ENCODE peak calls at places on chromosomes 12 and 14, in seven cellular contexts. I is IMR-90, X is mesendoderm, V is neuronal stem cell, M is H9, G is trophoblast cell, B is H1. P is an unnamed sample.

GRCh38 chr12:106252056-106252455 is 4.2 kb upstream of the CKAP4 start:
- DNase-seq in I (no peak), V (no peak), M (no peak), X (no peak), B (no peak), G (no peak), P (no peak)

GRCh38 chr12:108734200-108734906 is 3.0 kb upstream of the CORO1C start:
- DNase-seq in B (no peak), V (no peak), I (peak), M (peak), G (peak), X (peak), P (peak)

GRCh38 chr12:27667540-27667939 is 28.7 kb upstream of the REP15 start:
- DNase-seq in G (no peak), V (no peak), X (no peak), I (peak), B (no peak), M (no peak), P (peak)

GRCh38 chr14:54762296-54762695 is 140.3 kb downstream of the GCH1 start:
- DNase-seq in X (no peak), M (no peak), G (no peak), I (peak), V (no peak), B (no peak), P (no peak)

GRCh38 chr14:94532462-94532861 is 23.2 kb upstream of the SERPINA12 start:
- DNase-seq in X (no peak), I (no peak), M (no peak), B (no peak), G (no peak), V (no peak), P (no peak)

GRCh38 chr14:64736271-64737131 is 32.3 kb downstream of the PLEKHG3 start:
- DNase-seq in B (no peak), I (no peak), M (peak), X (peak), V (no peak), G (no peak), P (no peak)

GRCh38 chr14:79992799-79993198 is 218.5 kb downstream of the DIO2 start:
- DNase-seq in X (peak), B (peak), G (no peak), V (no peak), I (no peak), M (peak), P (peak)

GRCh38 chr12:111298583-111299436 is 70.1 kb downstream of the PHETA1 start:
- DNase-seq in B (peak), V (peak), G (peak), X (peak), M (peak), I (peak), P (peak)

GRCh38 chr14:61661471-61661988 is 33.8 kb upstream of the HIF1A start:
- DNase-seq in V (no peak), B (no peak), G (peak), X (no peak), M (no peak), I (peak), P (peak)

GRCh38 chr12:52037248-52037861 is 13.9 kb upstream of the NR4A1 start:
- DNase-seq in V (no peak), G (peak), M (peak), B (no peak), X (peak), I (peak), P (peak)

GRCh38 chr14:55846852-55847471 is 267.0 kb downstream of the KTN1 start:
- DNase-seq in X (no peak), V (no peak), M (no peak), B (no peak), G (peak), I (peak), P (peak)

GRCh38 chr14:101960225-101960624 is 4.1 kb upstream of the DYNC1H1 start:
- DNase-seq in B (no peak), I (no peak), G (peak), X (peak), V (no peak), M (peak), P (peak)

GRCh38 chr12:116609715-116610114 is 50.5 kb downstream of the MAP1LC3B2 start:
- DNase-seq in G (no peak), X (peak), B (no peak), V (no peak), M (peak), I (no peak), P (no peak)

GRCh38 chr12:28191690-28192089 is 1.4 kb downstream of the CCDC91 start:
- DNase-seq in I (peak), M (no peak), X (peak), G (peak), V (no peak), B (no peak), P (peak)

GRCh38 chr12:114938487-114939210 is 254.7 kb upstream of the TBX3 start:
- DNase-seq in M (no peak), I (no peak), X (no peak), V (peak), G (no peak), B (no peak), P (no peak)

GRCh38 chr12:2528001-2528400 is 266.8 kb upstream of the FKBP4 start:
- DNase-seq in G (no peak), M (no peak), B (no peak), I (no peak), X (no peak), V (no peak), P (no peak)

GRCh38 chr12:114952573-114953196 is 268.7 kb upstream of the TBX3 start:
- DNase-seq in X (no peak), M (no peak), G (no peak), I (peak), B (no peak), V (no peak), P (peak)

GRCh38 chr14:34302654-34303053 is 159.4 kb downstream of the SPTSSA start:
- DNase-seq in G (no peak), V (no peak), B (no peak), I (no peak), M (no peak), X (no peak), P (no peak)

GRCh38 chr14:31287294-31287972 is 79.8 kb upstream of the HECTD1 start:
- DNase-seq in V (no peak), M (no peak), G (no peak), B (no peak), X (no peak), I (no peak), P (no peak)
- H3K23ac ChIP-seq in V (no peak), M (no peak), G (no peak), B (no peak), X (no peak), I (no peak), P (no peak)

DNA sequence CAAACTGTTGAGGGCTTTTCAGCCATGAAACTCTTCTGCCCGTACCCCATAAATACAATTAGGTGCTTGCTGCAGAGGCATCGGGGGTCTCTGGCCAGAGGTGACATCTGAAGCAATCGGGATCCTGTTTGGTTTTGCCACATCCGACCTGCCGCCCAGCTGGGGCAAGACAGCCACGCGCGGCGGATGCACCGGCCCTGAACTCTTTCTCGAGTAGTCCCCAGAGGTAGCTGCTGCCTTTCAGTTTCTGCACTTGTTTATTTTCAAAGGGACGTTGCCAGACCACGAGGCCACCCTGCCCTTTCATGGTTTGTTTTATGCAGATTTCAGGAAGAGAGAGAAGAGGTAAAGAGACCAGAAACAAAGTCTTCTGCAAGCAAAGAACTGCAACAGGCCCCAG is 10.6 kb upstream of the MLXIP start:
- DNase-seq in V (no peak), X (no peak), I (peak), G (no peak), M (no peak), B (no peak), P (peak)
- H3K9ac ChIP-seq in V (no peak), X (no peak), I (no peak), G (no peak), M (no peak), B (no peak), P (no peak)

GRCh38 chr14:68135566-68135965 is 316.0 kb downstream of the RAD51B start:
- DNase-seq in I (peak), V (no peak), M (no peak), X (no peak), G (peak), B (no peak), P (no peak)
- H3K23ac ChIP-seq in I (no peak), V (no peak), M (no peak), X (no peak), G (no peak), B (no peak), P (no peak)

GRCh38 chr14:23183479-23183878 is at the start of gene SLC7A8:
- DNase-seq in V (no peak), M (peak), X (peak), B (no peak), G (no peak), I (no peak), P (no peak)
- H3K9ac ChIP-seq in V (no peak), M (peak), X (peak), B (peak), G (no peak), I (no peak), P (peak)

DNA sequence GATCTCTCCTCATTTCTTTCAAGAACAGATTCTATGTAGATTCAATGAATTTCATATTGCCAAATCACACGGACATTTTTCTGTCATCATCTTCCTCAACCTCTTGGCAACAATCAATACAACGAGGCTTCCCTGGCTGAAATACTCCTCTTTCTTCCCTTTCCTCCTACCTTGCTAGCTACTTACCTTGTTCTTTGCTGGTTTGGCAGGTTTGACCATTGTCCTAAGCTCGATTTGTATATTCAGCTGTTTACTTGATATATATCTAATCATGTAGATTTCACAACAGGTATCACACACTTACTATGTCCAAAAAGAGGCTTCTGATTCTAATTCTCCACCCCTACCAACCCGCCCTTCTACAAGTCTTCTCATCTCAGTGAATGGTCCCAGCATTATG is 23.6 kb downstream of the NDUFA12 start:
- DNase-seq in I (no peak), B (no peak), M (no peak), G (peak), X (no peak), V (no peak), P (no peak)
- H3K23ac ChIP-seq in I (no peak), B (no peak), M (no peak), G (no peak), X (no peak), V (no peak), P (no peak)

GRCh38 chr12:7947011-7947410 is 11.0 kb upstream of the SLC2A3 start:
- DNase-seq in G (no peak), X (no peak), B (no peak), I (no peak), V (no peak), M (no peak), P (no peak)

GRCh38 chr12:7951671-7952070 is 15.7 kb upstream of the SLC2A3 start:
- DNase-seq in X (no peak), G (no peak), M (no peak), I (no peak), V (no peak), B (no peak), P (no peak)

GRCh38 chr12:7948585-7949264 is 12.7 kb upstream of the SLC2A3 start:
- DNase-seq in X (no peak), I (no peak), G (no peak), B (no peak), M (no peak), V (no peak), P (no peak)
- H3K9ac ChIP-seq in X (no peak), I (no peak), G (no peak), B (no peak), M (no peak), V (no peak), P (no peak)

DNA sequence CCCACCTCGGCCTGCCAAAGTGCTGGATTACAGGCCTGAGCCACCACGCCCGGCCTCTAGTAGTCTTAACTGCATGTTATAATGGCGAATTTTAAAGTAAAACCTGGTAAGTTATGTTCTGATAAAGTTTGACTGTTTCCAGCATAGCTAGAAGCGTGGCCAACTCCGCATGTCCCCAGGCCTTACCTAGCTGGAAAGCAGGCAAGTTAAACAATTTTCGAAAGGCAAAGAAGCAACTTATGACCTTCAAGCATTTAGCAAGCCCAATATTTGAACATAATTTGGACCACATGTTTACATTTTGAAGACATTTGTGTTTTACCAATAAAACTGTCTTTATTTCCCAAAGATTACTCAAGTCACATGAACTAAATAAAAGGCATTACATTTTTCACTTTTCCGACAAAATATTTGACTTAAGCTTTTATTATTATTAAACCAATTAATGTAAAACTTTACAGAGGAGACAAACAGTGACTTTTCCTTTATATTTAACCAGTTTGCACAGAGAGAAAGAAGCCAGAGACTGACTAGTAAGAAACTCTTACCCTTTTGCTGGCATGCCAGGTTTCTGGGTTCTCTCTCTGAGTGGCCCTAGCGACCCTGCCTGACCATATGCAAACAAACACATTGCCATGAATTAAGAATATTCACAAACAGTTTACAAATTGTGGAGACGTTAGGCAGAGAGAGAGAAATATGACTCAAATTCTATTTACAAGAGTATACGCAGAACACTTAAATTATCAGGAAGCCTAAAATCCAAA is 106.3 kb downstream of the RIN3 start:
- DNase-seq in G (no peak), I (peak), B (no peak), X (no peak), M (no peak), V (no peak), P (peak)
- H3K23ac ChIP-seq in G (no peak), I (no peak), B (no peak), X (no peak), M (no peak), V (no peak), P (no peak)

GRCh38 chr14:91416744-91417133 is 881 bp downstream of the CCDC88C start:
- DNase-seq in M (no peak), V (no peak), G (no peak), X (peak), B (no peak), I (no peak), P (no peak)
- H3K9ac ChIP-seq in M (peak), V (peak), G (peak), X (peak), B (peak), I (no peak), P (no peak)

GRCh38 chr12:53972152-53972702 is 699 bp upstream of the HOXC11 start:
- DNase-seq in B (no peak), V (no peak), G (peak), X (no peak), I (no peak), M (no peak), P (no peak)
- H3K23ac ChIP-seq in B (no peak), V (no peak), G (no peak), X (no peak), I (no peak), M (no peak), P (no peak)

GRCh38 chr14:58637391-58638230 is at the start of gene DACT1:
- DNase-seq in I (peak), B (no peak), M (peak), G (peak), X (peak), V (peak), P (peak)
- H3K9ac ChIP-seq in I (peak), B (no peak), M (peak), G (peak), X (peak), V (peak), P (peak)

P was measured in mesenchymal stem cell.